ENCODE peak calls at places on chromosomes 13 and 19, in eight cellular contexts. One of them, this sample, is unnamed.

GRCh38 chr13:27967736-27968315 is 1.3 kb downstream of the CDX2 start:
- DNase-seq in left ventricle myocardium superior: no peak
- DNase-seq in effector memory CD4-positive, alpha-beta T cell: no peak
- DNase-seq in stimulated activated CD8-positive, alpha-beta memory T cell treated with anti-CD3 and anti-CD28 coated beads, Interleukin-4, amount 100 ng/mL, for 48 hours: no peak
- DNase-seq in activated CD8-positive, alpha-beta memory T cell treated with anti-CD3 and anti-CD28 coated beads for 48 hours: no peak
- DNase-seq in NCI-H1930: no peak
- DNase-seq in left lobe of liver: no peak
- DNase-seq in COR-L47: no peak
- DNase-seq in this sample: no peak

GRCh38 chr13:101915333-101915732 is 462.9 kb downstream of the ITGBL1 start:
- DNase-seq in left ventricle myocardium superior: no peak
- DNase-seq in effector memory CD4-positive, alpha-beta T cell: no peak
- DNase-seq in stimulated activated CD8-positive, alpha-beta memory T cell treated with anti-CD3 and anti-CD28 coated beads, Interleukin-4, amount 100 ng/mL, for 48 hours: no peak
- DNase-seq in activated CD8-positive, alpha-beta memory T cell treated with anti-CD3 and anti-CD28 coated beads for 48 hours: no peak
- DNase-seq in NCI-H1930: peak; percentile 96
- DNase-seq in left lobe of liver: no peak
- DNase-seq in COR-L47: peak; percentile 86
- DNase-seq in this sample: no peak

GRCh38 chr13:36880961-36881360 is 39.1 kb downstream of the SMAD9 start:
- DNase-seq in left ventricle myocardium superior: no peak
- DNase-seq in effector memory CD4-positive, alpha-beta T cell: no peak
- DNase-seq in stimulated activated CD8-positive, alpha-beta memory T cell treated with anti-CD3 and anti-CD28 coated beads, Interleukin-4, amount 100 ng/mL, for 48 hours: no peak
- DNase-seq in activated CD8-positive, alpha-beta memory T cell treated with anti-CD3 and anti-CD28 coated beads for 48 hours: no peak
- DNase-seq in NCI-H1930: no peak
- DNase-seq in left lobe of liver: no peak
- DNase-seq in COR-L47: no peak
- DNase-seq in this sample: no peak

GRCh38 chr13:45398862-45399261 is 19.3 kb downstream of the SLC25A30 start:
- DNase-seq in left ventricle myocardium superior: no peak
- DNase-seq in effector memory CD4-positive, alpha-beta T cell: peak; percentile 9
- DNase-seq in stimulated activated CD8-positive, alpha-beta memory T cell treated with anti-CD3 and anti-CD28 coated beads, Interleukin-4, amount 100 ng/mL, for 48 hours: peak; percentile 37
- DNase-seq in activated CD8-positive, alpha-beta memory T cell treated with anti-CD3 and anti-CD28 coated beads for 48 hours: no peak
- DNase-seq in NCI-H1930: no peak
- DNase-seq in left lobe of liver: peak; percentile 6
- DNase-seq in COR-L47: no peak
- DNase-seq in this sample: no peak

GRCh38 chr13:94674609-94675348 is 37.6 kb downstream of the SOX21 start:
- DNase-seq in left ventricle myocardium superior: no peak
- DNase-seq in effector memory CD4-positive, alpha-beta T cell: peak; percentile 18
- DNase-seq in stimulated activated CD8-positive, alpha-beta memory T cell treated with anti-CD3 and anti-CD28 coated beads, Interleukin-4, amount 100 ng/mL, for 48 hours: peak; percentile 81
- DNase-seq in activated CD8-positive, alpha-beta memory T cell treated with anti-CD3 and anti-CD28 coated beads for 48 hours: no peak
- DNase-seq in NCI-H1930: peak; percentile 19
- DNase-seq in left lobe of liver: peak; percentile 53
- DNase-seq in COR-L47: peak; percentile 61
- DNase-seq in this sample: peak; percentile 15

GRCh38 chr13:95787356-95788099 is 110.6 kb downstream of the DNAJC3 start:
- DNase-seq in left ventricle myocardium superior: no peak
- DNase-seq in effector memory CD4-positive, alpha-beta T cell: no peak
- DNase-seq in stimulated activated CD8-positive, alpha-beta memory T cell treated with anti-CD3 and anti-CD28 coated beads, Interleukin-4, amount 100 ng/mL, for 48 hours: no peak
- DNase-seq in activated CD8-positive, alpha-beta memory T cell treated with anti-CD3 and anti-CD28 coated beads for 48 hours: no peak
- DNase-seq in NCI-H1930: no peak
- DNase-seq in left lobe of liver: no peak
- DNase-seq in COR-L47: no peak
- DNase-seq in this sample: no peak

GRCh38 chr19:52670046-52670445 is 31.9 kb upstream of the ZNF83 start:
- DNase-seq in left ventricle myocardium superior: no peak
- DNase-seq in effector memory CD4-positive, alpha-beta T cell: no peak
- DNase-seq in stimulated activated CD8-positive, alpha-beta memory T cell treated with anti-CD3 and anti-CD28 coated beads, Interleukin-4, amount 100 ng/mL, for 48 hours: no peak
- DNase-seq in activated CD8-positive, alpha-beta memory T cell treated with anti-CD3 and anti-CD28 coated beads for 48 hours: no peak
- DNase-seq in NCI-H1930: no peak
- DNase-seq in left lobe of liver: no peak
- DNase-seq in COR-L47: no peak
- DNase-seq in this sample: no peak

GRCh38 chr19:11482384-11483050 is 1.7 kb upstream of the ELAVL3 start:
- DNase-seq in left ventricle myocardium superior: peak; percentile 92
- DNase-seq in effector memory CD4-positive, alpha-beta T cell: peak; percentile 81
- DNase-seq in stimulated activated CD8-positive, alpha-beta memory T cell treated with anti-CD3 and anti-CD28 coated beads, Interleukin-4, amount 100 ng/mL, for 48 hours: peak; percentile 94
- DNase-seq in activated CD8-positive, alpha-beta memory T cell treated with anti-CD3 and anti-CD28 coated beads for 48 hours: peak; percentile 80
- DNase-seq in NCI-H1930: peak; percentile 54
- DNase-seq in left lobe of liver: peak; percentile 78
- DNase-seq in COR-L47: peak; percentile 85
- DNase-seq in this sample: peak; percentile 98

GRCh38 chr19:33390908-33391630 is 17.6 kb downstream of the CEBPG start:
- DNase-seq in left ventricle myocardium superior: peak; percentile 35
- DNase-seq in effector memory CD4-positive, alpha-beta T cell: no peak
- DNase-seq in stimulated activated CD8-positive, alpha-beta memory T cell treated with anti-CD3 and anti-CD28 coated beads, Interleukin-4, amount 100 ng/mL, for 48 hours: no peak
- DNase-seq in activated CD8-positive, alpha-beta memory T cell treated with anti-CD3 and anti-CD28 coated beads for 48 hours: no peak
- DNase-seq in NCI-H1930: no peak
- DNase-seq in left lobe of liver: peak; percentile 54
- DNase-seq in COR-L47: no peak
- DNase-seq in this sample: peak; percentile 10

GRCh38 chr13:74114641-74115040 is 19.6 kb downstream of the KLF12 start:
- DNase-seq in left ventricle myocardium superior: no peak
- DNase-seq in effector memory CD4-positive, alpha-beta T cell: no peak
- DNase-seq in stimulated activated CD8-positive, alpha-beta memory T cell treated with anti-CD3 and anti-CD28 coated beads, Interleukin-4, amount 100 ng/mL, for 48 hours: no peak
- DNase-seq in activated CD8-positive, alpha-beta memory T cell treated with anti-CD3 and anti-CD28 coated beads for 48 hours: no peak
- DNase-seq in NCI-H1930: no peak
- DNase-seq in left lobe of liver: no peak
- DNase-seq in COR-L47: no peak
- DNase-seq in this sample: no peak

GRCh38 chr13:43269037-43269476 is 245.7 kb downstream of the DNAJC15 start:
- DNase-seq in left ventricle myocardium superior: no peak
- DNase-seq in effector memory CD4-positive, alpha-beta T cell: no peak
- DNase-seq in stimulated activated CD8-positive, alpha-beta memory T cell treated with anti-CD3 and anti-CD28 coated beads, Interleukin-4, amount 100 ng/mL, for 48 hours: no peak
- DNase-seq in activated CD8-positive, alpha-beta memory T cell treated with anti-CD3 and anti-CD28 coated beads for 48 hours: no peak
- DNase-seq in NCI-H1930: no peak
- DNase-seq in left lobe of liver: no peak
- DNase-seq in COR-L47: no peak
- DNase-seq in this sample: no peak

GRCh38 chr13:93865235-93865634 is 614.2 kb downstream of the DCT start:
- DNase-seq in left ventricle myocardium superior: no peak
- DNase-seq in effector memory CD4-positive, alpha-beta T cell: no peak
- DNase-seq in stimulated activated CD8-positive, alpha-beta memory T cell treated with anti-CD3 and anti-CD28 coated beads, Interleukin-4, amount 100 ng/mL, for 48 hours: no peak
- DNase-seq in activated CD8-positive, alpha-beta memory T cell treated with anti-CD3 and anti-CD28 coated beads for 48 hours: no peak
- DNase-seq in NCI-H1930: no peak
- DNase-seq in left lobe of liver: no peak
- DNase-seq in COR-L47: no peak
- DNase-seq in this sample: no peak

This sample was measured in GM12892.